ENCODE peak calls at places on chromosomes 11 and 22, in four cellular contexts. B, W, R and N are unnamed samples.

GRCh38 chr11:63985812-63986155 is 454 bp upstream of the OTUB1 start:
- DNase-seq in R (no peak), W (no peak), B (no peak), N (no peak)

GRCh38 chr11:94602430-94603372 is 35.5 kb downstream of the PIWIL4 start:
- DNase-seq in W (peak), R (no peak), B (peak), N (peak)

GRCh38 chr11:124517314-124517713 is 26.1 kb downstream of the OR8B12 start:
- DNase-seq in R (no peak), B (no peak), W (no peak), N (no peak)

GRCh38 chr11:72410956-72411355 is 23.4 kb downstream of the CLPB start:
- DNase-seq in R (no peak), W (no peak), B (no peak), N (no peak)

GRCh38 chr22:39087881-39088687 is 9.0 kb upstream of the APOBEC3H start:
- DNase-seq in R (no peak), W (no peak), B (no peak), N (peak)

GRCh38 chr11:5593146-5593545 is 3.3 kb upstream of the TRIM6 start:
- DNase-seq in B (no peak), R (no peak), W (no peak), N (no peak)

GRCh38 chr22:27139935-27140493 is 482.6 kb downstream of the MIAT start:
- DNase-seq in W (no peak), B (no peak), R (no peak), N (no peak)

GRCh38 chr22:36395922-36396321 is 8.2 kb upstream of the MYH9 start:
- DNase-seq in B (no peak), W (no peak), R (no peak), N (no peak)

GRCh38 chr11:122020902-122021301 is 95.1 kb downstream of the BLID start:
- DNase-seq in R (no peak), W (no peak), B (no peak), N (no peak)

GRCh38 chr11:111518668-111519067 is 4.1 kb downstream of the HOATZ start:
- DNase-seq in R (no peak), B (no peak), W (no peak), N (no peak)

GRCh38 chr11:68862426-68862825 is 20.7 kb upstream of the CPT1A start:
- DNase-seq in W (no peak), R (no peak), B (no peak), N (no peak)

GRCh38 chr22:29727248-29727551 is 7.4 kb downstream of the CABP7 start:
- DNase-seq in R (no peak), W (no peak), B (no peak), N (no peak)

GRCh38 chr11:123186291-123186690 is 8.8 kb downstream of the CLMP start:
- DNase-seq in W (no peak), B (no peak), R (no peak), N (no peak)

GRCh38 chr11:96014234-96014633 is 90.3 kb upstream of the MTMR2 start:
- DNase-seq in R (peak), W (no peak), B (peak), N (no peak)

GRCh38 chr11:35887737-35888136 is 56.1 kb upstream of the LDLRAD3 start:
- DNase-seq in R (no peak), B (no peak), W (no peak), N (no peak)

GRCh38 chr11:70530629-70531185 is 132.4 kb downstream of the CTTN start:
- DNase-seq in R (no peak), W (no peak), B (no peak), N (no peak)

GRCh38 chr11:36051235-36052072 is 107.6 kb downstream of the LDLRAD3 start:
- DNase-seq in W (no peak), B (no peak), R (no peak), N (no peak)

GRCh38 chr11:13463779-13464290 is 813 bp upstream of the BTBD10 start:
- DNase-seq in R (no peak), W (no peak), B (no peak), N (no peak)

GRCh38 chr22:44753189-44754042 is 1.0 kb downstream of the ARHGAP8 start:
- DNase-seq in B (no peak), R (no peak), W (no peak), N (no peak)

GRCh38 chr11:118170892-118171273 is 5.6 kb downstream of the SCN2B start:
- DNase-seq in R (no peak), B (no peak), W (no peak), N (peak)

GRCh38 chr11:64015510-64015909 is 20.2 kb upstream of the FLRT1 start:
- DNase-seq in B (no peak), W (no peak), R (no peak), N (no peak)

GRCh38 chr11:129270471-129270870 is 78.3 kb upstream of the ARHGAP32 start:
- DNase-seq in R (no peak), W (no peak), B (no peak), N (no peak)

GRCh38 chr11:34667810-34668582 is 47.1 kb downstream of the EHF start:
- DNase-seq in W (no peak), B (no peak), R (peak), N (no peak)

GRCh38 chr11:15845261-15845660 is 511.1 kb downstream of the SOX6 start:
- DNase-seq in W (peak), B (peak), R (no peak), N (no peak)